ENCODE peak calls at places on chromosomes 12 and 14, in nine cellular contexts. One of them, this sample, is unnamed.

GRCh38 chr12:49832836-49833421 is 4.7 kb upstream of the NCKAP5L start:
- DNase-seq in prostate gland: no peak
- DNase-seq in stomach: no peak
- DNase-seq in K562: no peak
- DNase-seq in SK-N-MC: peak; percentile 57
- DNase-seq in sigmoid colon: no peak
- DNase-seq in transverse colon: no peak
- DNase-seq in HL-60: no peak
- DNase-seq in GM23338: no peak
- DNase-seq in this sample: peak; percentile 2

GRCh38 chr14:33062881-33063280 is 124.2 kb downstream of the NPAS3 start:
- DNase-seq in GM23338: no peak
- DNase-seq in sigmoid colon: no peak
- DNase-seq in prostate gland: no peak
- DNase-seq in SK-N-MC: no peak
- DNase-seq in stomach: no peak
- DNase-seq in HL-60: no peak
- DNase-seq in K562: no peak
- DNase-seq in transverse colon: no peak
- DNase-seq in this sample: no peak

GRCh38 chr12:45695035-45695434 is 34.5 kb upstream of the ARID2 start:
- DNase-seq in prostate gland: no peak
- DNase-seq in sigmoid colon: no peak
- DNase-seq in GM23338: no peak
- DNase-seq in stomach: no peak
- DNase-seq in K562: no peak
- DNase-seq in SK-N-MC: no peak
- DNase-seq in HL-60: peak; percentile 48
- DNase-seq in transverse colon: no peak
- DNase-seq in this sample: no peak

GRCh38 chr14:66443158-66443695 is 42.9 kb upstream of the CCDC196 start:
- DNase-seq in HL-60: no peak
- DNase-seq in transverse colon: no peak
- DNase-seq in prostate gland: no peak
- DNase-seq in SK-N-MC: no peak
- DNase-seq in GM23338: no peak
- DNase-seq in sigmoid colon: no peak
- DNase-seq in K562: no peak
- DNase-seq in stomach: no peak
- DNase-seq in this sample: no peak

GRCh38 chr14:74038015-74038859 is 19.1 kb downstream of the BBOF1 start:
- DNase-seq in GM23338: peak; percentile 73
- DNase-seq in SK-N-MC: peak; percentile 60
- DNase-seq in HL-60: peak; percentile 5
- DNase-seq in prostate gland: no peak
- DNase-seq in stomach: no peak
- DNase-seq in sigmoid colon: no peak
- DNase-seq in K562: peak; percentile 28
- DNase-seq in transverse colon: no peak
- DNase-seq in this sample: no peak

GRCh38 chr12:12439636-12440035 is 82.8 kb downstream of the BORCS5 start:
- DNase-seq in stomach: no peak
- DNase-seq in transverse colon: no peak
- DNase-seq in sigmoid colon: no peak
- DNase-seq in HL-60: peak; percentile 89
- DNase-seq in K562: no peak
- DNase-seq in prostate gland: no peak
- DNase-seq in SK-N-MC: no peak
- DNase-seq in GM23338: no peak
- DNase-seq in this sample: no peak

GRCh38 chr12:113220593-113221180 is 577 bp upstream of the TPCN1 start:
- DNase-seq in K562: no peak
- DNase-seq in transverse colon: no peak
- DNase-seq in HL-60: no peak
- DNase-seq in GM23338: peak; percentile 38
- DNase-seq in prostate gland: no peak
- DNase-seq in stomach: no peak
- DNase-seq in sigmoid colon: no peak
- DNase-seq in SK-N-MC: no peak
- DNase-seq in this sample: no peak

GRCh38 chr12:131202592-131203378 is 249.1 kb downstream of the ADGRD1 start:
- DNase-seq in SK-N-MC: no peak
- DNase-seq in HL-60: no peak
- DNase-seq in K562: no peak
- DNase-seq in GM23338: no peak
- DNase-seq in transverse colon: no peak
- DNase-seq in stomach: no peak
- DNase-seq in prostate gland: no peak
- DNase-seq in sigmoid colon: no peak
- DNase-seq in this sample: peak; percentile 5

GRCh38 chr12:130201037-130201436 is 38.8 kb downstream of the FZD10 start:
- DNase-seq in transverse colon: no peak
- DNase-seq in GM23338: no peak
- DNase-seq in stomach: no peak
- DNase-seq in sigmoid colon: no peak
- DNase-seq in SK-N-MC: no peak
- DNase-seq in HL-60: no peak
- DNase-seq in prostate gland: no peak
- DNase-seq in K562: no peak
- DNase-seq in this sample: no peak

DNA sequence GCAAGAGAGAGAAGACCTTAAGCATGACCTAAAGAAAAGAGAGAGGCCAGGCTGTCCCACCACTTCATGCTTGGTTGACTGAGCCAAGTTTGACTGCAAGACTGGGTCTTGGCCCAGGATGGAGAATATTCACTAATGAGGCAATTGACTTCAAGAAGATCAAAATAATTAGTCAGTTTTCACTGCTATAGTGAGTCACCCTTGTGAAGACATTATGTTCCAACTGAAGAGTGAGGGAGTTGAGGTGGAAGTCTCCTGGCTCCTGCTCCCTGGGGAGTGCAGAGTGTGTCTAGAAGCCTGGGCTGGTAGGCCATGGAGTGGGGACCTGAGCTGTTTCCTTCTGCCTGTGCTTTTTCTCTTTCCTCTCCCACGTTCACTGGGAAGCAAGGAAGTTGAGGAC is 117.6 kb downstream of the CACNA1C start:
- DNase-seq in sigmoid colon: peak; percentile 69
- DNase-seq in HL-60: no peak
- DNase-seq in K562: no peak
- DNase-seq in transverse colon: no peak
- DNase-seq in SK-N-MC: no peak
- DNase-seq in prostate gland: no peak
- DNase-seq in stomach: no peak
- DNase-seq in GM23338: no peak
- DNase-seq in this sample: no peak
- H3K27ac ChIP-seq in sigmoid colon: peak overlapping the region; percentile 68
- H3K27ac ChIP-seq in HL-60: no peak overlapping the region
- H3K27ac ChIP-seq in K562: no peak overlapping the region
- H3K27ac ChIP-seq in transverse colon: peak overlapping the region; percentile 68
- H3K27ac ChIP-seq in SK-N-MC: no peak overlapping the region
- H3K27ac ChIP-seq in prostate gland: no peak overlapping the region
- H3K27ac ChIP-seq in stomach: no peak overlapping the region
- H3K27ac ChIP-seq in GM23338: no peak overlapping the region
- H3K27ac ChIP-seq in this sample: no peak overlapping the region

DNA sequence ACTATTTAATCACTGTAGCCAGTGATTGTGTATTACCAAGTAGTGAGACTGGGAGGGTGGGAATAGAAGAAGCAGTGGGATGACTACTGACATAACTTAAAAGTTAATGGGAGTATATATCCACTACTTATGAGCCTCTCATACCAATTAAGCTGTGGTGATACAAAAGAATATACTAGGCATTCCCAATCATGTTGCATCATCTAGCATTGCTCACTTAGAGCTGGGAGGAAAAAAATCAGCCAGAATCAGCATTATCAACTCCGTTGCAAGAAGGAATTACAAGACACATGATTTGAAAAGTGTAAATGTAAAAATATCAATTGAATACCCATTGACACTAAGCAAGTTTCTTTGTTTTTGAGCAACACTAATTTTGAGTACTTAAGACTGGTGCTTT is 745 bp upstream of the PPP1R36 start:
- DNase-seq in GM23338: no peak
- DNase-seq in sigmoid colon: no peak
- DNase-seq in SK-N-MC: no peak
- DNase-seq in stomach: no peak
- DNase-seq in K562: no peak
- DNase-seq in prostate gland: no peak
- DNase-seq in HL-60: no peak
- DNase-seq in transverse colon: no peak
- DNase-seq in this sample: no peak
- TF ChIP-seq POLR2AphosphoS5 in GM23338: no peak
- TF ChIP-seq POLR2AphosphoS5 in sigmoid colon: no peak
- TF ChIP-seq POLR2AphosphoS5 in SK-N-MC: no peak
- TF ChIP-seq POLR2AphosphoS5 in stomach: no peak
- TF ChIP-seq POLR2AphosphoS5 in K562: no peak
- TF ChIP-seq POLR2AphosphoS5 in prostate gland: no peak
- TF ChIP-seq POLR2AphosphoS5 in HL-60: no peak
- TF ChIP-seq POLR2AphosphoS5 in transverse colon: no peak
- TF ChIP-seq POLR2AphosphoS5 in this sample: no peak

GRCh38 chr12:121829250-121829918 is 25.6 kb downstream of the SETD1B start:
- DNase-seq in prostate gland: no peak
- DNase-seq in GM23338: no peak
- DNase-seq in stomach: no peak
- DNase-seq in K562: no peak
- DNase-seq in transverse colon: no peak
- DNase-seq in HL-60: no peak
- DNase-seq in SK-N-MC: no peak
- DNase-seq in sigmoid colon: no peak
- DNase-seq in this sample: no peak
- H3K27ac ChIP-seq in prostate gland: no peak overlapping the region
- H3K27ac ChIP-seq in GM23338: no peak overlapping the region
- H3K27ac ChIP-seq in stomach: no peak overlapping the region
- H3K27ac ChIP-seq in K562: no peak overlapping the region
- H3K27ac ChIP-seq in transverse colon: no peak overlapping the region
- H3K27ac ChIP-seq in HL-60: no peak overlapping the region
- H3K27ac ChIP-seq in SK-N-MC: no peak overlapping the region
- H3K27ac ChIP-seq in sigmoid colon: no peak overlapping the region
- H3K27ac ChIP-seq in this sample: no peak overlapping the region

DNA sequence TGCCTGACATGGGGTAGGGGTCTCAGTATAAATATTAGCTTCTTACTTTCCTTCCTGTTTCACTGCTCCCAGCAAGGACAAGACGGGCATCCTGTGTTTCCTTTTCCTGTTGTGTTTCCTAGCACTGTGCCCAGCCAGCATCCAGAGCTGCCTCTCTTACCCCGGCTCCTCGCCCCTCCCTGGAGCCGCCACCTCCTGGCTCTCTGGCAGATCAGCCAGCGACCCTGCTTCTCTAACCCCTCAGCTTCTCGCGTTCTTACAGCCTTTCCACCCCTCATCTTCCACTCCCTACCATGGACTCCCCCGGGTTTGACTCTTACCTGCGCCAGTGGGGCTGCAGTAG is 17.8 kb downstream of the HDAC7 start:
- DNase-seq in stomach: no peak
- DNase-seq in transverse colon: no peak
- DNase-seq in K562: no peak
- DNase-seq in GM23338: no peak
- DNase-seq in SK-N-MC: no peak
- DNase-seq in HL-60: no peak
- DNase-seq in sigmoid colon: no peak
- DNase-seq in prostate gland: no peak
- DNase-seq in this sample: no peak
- TF ChIP-seq POLR2AphosphoS5 in stomach: no peak
- TF ChIP-seq POLR2AphosphoS5 in transverse colon: no peak
- TF ChIP-seq POLR2AphosphoS5 in K562: no peak
- TF ChIP-seq POLR2AphosphoS5 in GM23338: no peak
- TF ChIP-seq POLR2AphosphoS5 in SK-N-MC: no peak
- TF ChIP-seq POLR2AphosphoS5 in HL-60: no peak
- TF ChIP-seq POLR2AphosphoS5 in sigmoid colon: no peak
- TF ChIP-seq POLR2AphosphoS5 in prostate gland: no peak
- TF ChIP-seq POLR2AphosphoS5 in this sample: no peak

GRCh38 chr12:58919271-58920101 is 818 bp downstream of the LRIG3 start:
- DNase-seq in sigmoid colon: peak; percentile 71
- DNase-seq in prostate gland: peak; percentile 17
- DNase-seq in K562: no peak
- DNase-seq in HL-60: no peak
- DNase-seq in stomach: no peak
- DNase-seq in SK-N-MC: no peak
- DNase-seq in GM23338: peak; percentile 38
- DNase-seq in transverse colon: peak; percentile 42
- DNase-seq in this sample: peak; percentile 53
- H3K27ac ChIP-seq in sigmoid colon: peak overlapping the region; percentile 97
- H3K27ac ChIP-seq in prostate gland: peak overlapping the region; percentile 89
- H3K27ac ChIP-seq in K562: no peak overlapping the region
- H3K27ac ChIP-seq in HL-60: no peak overlapping the region
- H3K27ac ChIP-seq in stomach: peak overlapping the region; percentile 97
- H3K27ac ChIP-seq in SK-N-MC: peak overlapping the region; percentile 98
- H3K27ac ChIP-seq in GM23338: no peak overlapping the region
- H3K27ac ChIP-seq in transverse colon: peak overlapping the region; percentile 96
- H3K27ac ChIP-seq in this sample: peak overlapping the region; percentile 96

DNA sequence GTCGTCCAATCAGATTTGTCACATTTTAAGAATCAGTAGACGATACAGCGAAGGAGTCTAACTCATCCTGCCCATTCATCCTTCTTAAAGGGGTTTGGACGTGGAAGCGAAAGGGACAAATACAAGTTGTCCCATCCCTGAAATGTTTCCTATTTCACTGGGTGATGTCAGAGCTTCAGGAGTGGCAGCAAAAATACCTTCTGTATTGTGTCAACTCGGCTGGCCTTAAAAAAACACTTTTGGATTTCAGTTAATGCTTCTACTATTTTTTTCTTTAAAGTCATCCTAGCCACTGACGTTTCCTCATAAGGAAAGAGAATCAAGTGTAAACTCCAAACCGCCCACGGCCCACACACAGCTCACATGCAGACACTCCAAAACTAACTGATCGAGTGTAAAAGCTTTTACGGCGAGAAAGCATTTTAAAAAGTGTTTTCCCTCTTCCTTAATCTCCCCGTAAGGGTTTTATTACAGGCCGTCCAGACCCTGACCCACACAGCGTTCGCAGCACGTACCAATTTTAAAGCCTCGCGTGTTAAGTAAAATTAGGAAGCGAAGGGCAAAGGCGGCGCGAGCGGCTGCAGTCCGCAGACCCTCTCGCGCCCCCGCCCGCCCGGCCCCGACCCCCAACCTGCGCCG is 593 bp downstream of the CFL2 start:
- DNase-seq in SK-N-MC: no peak
- DNase-seq in K562: peak; percentile 7
- DNase-seq in HL-60: peak; percentile 18
- DNase-seq in GM23338: peak; percentile 33
- DNase-seq in stomach: peak; percentile 27
- DNase-seq in sigmoid colon: peak; percentile 79
- DNase-seq in transverse colon: peak; percentile 37
- DNase-seq in prostate gland: peak; percentile 28
- DNase-seq in this sample: peak; percentile 55
- TF ChIP-seq POLR2AphosphoS5 in SK-N-MC: no peak
- TF ChIP-seq POLR2AphosphoS5 in K562: no peak
- TF ChIP-seq POLR2AphosphoS5 in HL-60: no peak
- TF ChIP-seq POLR2AphosphoS5 in GM23338: no peak
- TF ChIP-seq POLR2AphosphoS5 in stomach: peak; percentile 81
- TF ChIP-seq POLR2AphosphoS5 in sigmoid colon: peak; percentile 89
- TF ChIP-seq POLR2AphosphoS5 in transverse colon: peak; percentile 73
- TF ChIP-seq POLR2AphosphoS5 in prostate gland: peak; percentile 70
- TF ChIP-seq POLR2AphosphoS5 in this sample: peak; percentile 61

GRCh38 chr12:97941686-97942354 is 479.2 kb downstream of the RMST start:
- DNase-seq in sigmoid colon: no peak
- DNase-seq in prostate gland: no peak
- DNase-seq in stomach: no peak
- DNase-seq in SK-N-MC: no peak
- DNase-seq in transverse colon: no peak
- DNase-seq in K562: no peak
- DNase-seq in HL-60: no peak
- DNase-seq in GM23338: no peak
- DNase-seq in this sample: no peak
- H3K27ac ChIP-seq in sigmoid colon: no peak overlapping the region
- H3K27ac ChIP-seq in prostate gland: no peak overlapping the region
- H3K27ac ChIP-seq in stomach: no peak overlapping the region
- H3K27ac ChIP-seq in SK-N-MC: no peak overlapping the region
- H3K27ac ChIP-seq in transverse colon: no peak overlapping the region
- H3K27ac ChIP-seq in K562: no peak overlapping the region
- H3K27ac ChIP-seq in HL-60: no peak overlapping the region
- H3K27ac ChIP-seq in GM23338: no peak overlapping the region
- H3K27ac ChIP-seq in this sample: no peak overlapping the region

This sample was measured in breast epithelium.